ENCODE peak calls at places on chromosomes 13 and 19, in four cellular contexts. P is stomach; Y is CD8-positive, alpha-beta memory T cell; M is heart left ventricle. X is an unnamed sample.

GRCh38 chr19:56137405-56137804 is 3.7 kb upstream of the ZNF444 start:
- DNase-seq in Y (no peak), P (peak; percentile 93), M (no peak), X (no peak)

GRCh38 chr19:52492991-52493470 is 34.4 kb upstream of the ZNF808 start:
- DNase-seq in Y (no peak), M (no peak), P (no peak), X (no peak)

GRCh38 chr13:49240017-49240416 is 7.7 kb upstream of the CDADC1 start:
- DNase-seq in Y (peak; percentile 55), P (no peak), M (no peak), X (peak; percentile 64)

GRCh38 chr19:18173572-18174294 is at the start of gene IFI30:
- DNase-seq in P (peak; percentile 96), M (peak; percentile 85), Y (peak; percentile 68), X (peak; percentile 60)

GRCh38 chr13:24270639-24271131 is 38.7 kb upstream of the C1QTNF9 start:
- DNase-seq in P (peak; percentile 61), M (peak; percentile 85), Y (peak; percentile 79), X (peak; percentile 76)

GRCh38 chr13:59337070-59337469 is 826.7 kb downstream of the DIAPH3 start:
- DNase-seq in Y (no peak), P (no peak), M (no peak), X (no peak)

GRCh38 chr19:35134601-35135091 is at the start of gene LGI4:
- DNase-seq in P (no peak), Y (no peak), M (no peak), X (no peak)

GRCh38 chr13:95636853-95637252 is 7.7 kb downstream of the DZIP1 start:
- DNase-seq in P (no peak), M (no peak), Y (no peak), X (peak; percentile 51)

GRCh38 chr19:20558011-20558410 is 7.6 kb downstream of the ZNF737 start:
- DNase-seq in M (no peak), P (no peak), Y (no peak), X (no peak)

GRCh38 chr19:1407662-1408299 is 395 bp downstream of the DAZAP1 start:
- DNase-seq in Y (peak; percentile 71), M (peak; percentile 62), P (no peak), X (peak; percentile 41)

GRCh38 chr19:58543826-58544590 is at the start of gene TRIM28:
- DNase-seq in Y (peak; percentile 100), P (peak; percentile 99), M (peak; percentile 98), X (peak; percentile 98)

GRCh38 chr13:95833713-95834112 is 156.8 kb downstream of the DNAJC3 start:
- DNase-seq in M (no peak), P (no peak), Y (no peak), X (no peak)

GRCh38 chr19:3671680-3672574 is 28.3 kb downstream of the PIP5K1C start:
- DNase-seq in M (no peak), Y (no peak), P (no peak), X (peak; percentile 64)

GRCh38 chr19:35845215-35846037 is 6.9 kb downstream of the NPHS1 start:
- DNase-seq in M (no peak), Y (no peak), P (no peak), X (no peak)

GRCh38 chr13:42821437-42821836 is 40.1 kb downstream of the FAM216B start:
- DNase-seq in Y (no peak), P (no peak), M (no peak), X (no peak)

GRCh38 chr19:41324921-41325639 is 15.1 kb downstream of the CCDC97 start:
- DNase-seq in Y (peak; percentile 61), P (no peak), M (peak; percentile 88), X (no peak)

GRCh38 chr13:30355839-30356238 is 48.5 kb upstream of the KATNAL1 start:
- DNase-seq in M (no peak), P (no peak), Y (no peak), X (no peak)

GRCh38 chr13:44106231-44107152 is 226.8 kb downstream of the LACC1 start:
- DNase-seq in Y (no peak), P (no peak), M (no peak), X (no peak)

GRCh38 chr13:95185851-95186250 is 115.4 kb downstream of the ABCC4 start:
- DNase-seq in M (no peak), P (no peak), Y (peak; percentile 62), X (peak; percentile 76)

GRCh38 chr13:113178896-113179167 is 20.4 kb downstream of the PROZ start:
- DNase-seq in Y (no peak), P (no peak), M (no peak), X (no peak)

GRCh38 chr13:25686831-25687495 is 315.2 kb downstream of the ATP8A2 start:
- DNase-seq in P (no peak), Y (no peak), M (no peak), X (no peak)

GRCh38 chr19:51027126-51027806 is 850 bp upstream of the KLK11 start:
- DNase-seq in Y (no peak), P (peak; percentile 65), M (no peak), X (no peak)
- H3K27me3 ChIP-seq in Y (peaks cover 14% of the 10 kb centered on the region), P (no peaks in the 10 kb centered on the region), M (no peaks in the 10 kb centered on the region), X (no peaks in the 10 kb centered on the region)

DNA sequence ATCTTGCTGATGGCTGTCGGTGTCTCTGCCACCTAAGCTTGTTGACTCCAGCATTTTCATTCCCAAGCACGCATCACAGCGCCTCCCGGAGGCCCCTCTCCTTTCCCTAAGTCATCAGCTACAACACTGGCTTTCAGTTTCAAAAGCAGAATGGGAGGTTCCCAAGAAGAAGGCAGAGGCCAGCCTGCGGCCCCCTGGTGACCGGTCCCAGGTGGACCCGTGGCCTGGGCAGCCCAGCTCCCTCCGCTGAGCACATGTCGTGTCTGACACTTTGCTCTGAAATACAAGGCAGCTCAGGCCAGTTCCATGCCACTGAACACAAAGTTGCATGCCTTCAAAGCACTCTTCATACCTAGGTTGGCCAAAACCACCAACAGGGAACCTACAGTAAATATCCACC is 8.5 kb downstream of the MLLT1 start:
- DNase-seq in M (no peak), P (no peak), Y (no peak), X (no peak)
- H3K4me1 ChIP-seq in M (peaks cover 59% of the 10 kb centered on the region), P (peaks cover 76% of the 10 kb centered on the region), Y (no peaks in the 10 kb centered on the region), X (peaks cover 3% of the 10 kb centered on the region)

GRCh38 chr19:48254529-48254970 is 1.2 kb downstream of the CARD8 start:
- DNase-seq in P (no peak), M (no peak), Y (no peak), X (no peak)
- H3K4me3 ChIP-seq in P (peak overlapping the region; percentile 66), M (peak overlapping the region; percentile 67), Y (peak overlapping the region; percentile 95), X (peak overlapping the region; percentile 96)

GRCh38 chr19:49244256-49244655 is 80.7 kb downstream of the SLC6A16 start:
- DNase-seq in Y (no peak), P (no peak), M (no peak), X (no peak)
- H3K27me3 ChIP-seq in Y (no peaks in the 10 kb centered on the region), P (no peaks in the 10 kb centered on the region), M (no peaks in the 10 kb centered on the region), X (no peaks in the 10 kb centered on the region)